ENCODE peak calls at places on chromosomes 2 and 18, in six cellular contexts. One of them, this sample, is unnamed.

GRCh38 chr2:240163844-240164574 is 23.6 kb upstream of the OTOS start:
- DNase-seq in stomach: no peak
- DNase-seq in HTR-8/SVneo: no peak
- DNase-seq in hepatocyte: no peak
- DNase-seq in aorta: no peak
- DNase-seq in EL: no peak
- DNase-seq in this sample: no peak

GRCh38 chr18:58606236-58606635 is 22.7 kb downstream of the ALPK2 start:
- DNase-seq in stomach: no peak
- DNase-seq in HTR-8/SVneo: no peak
- DNase-seq in hepatocyte: no peak
- DNase-seq in aorta: no peak
- DNase-seq in EL: no peak
- DNase-seq in this sample: no peak

GRCh38 chr2:118852605-118853128 is 5.2 kb upstream of the EN1 start:
- DNase-seq in stomach: no peak
- DNase-seq in HTR-8/SVneo: no peak
- DNase-seq in hepatocyte: no peak
- DNase-seq in aorta: no peak
- DNase-seq in EL: no peak
- DNase-seq in this sample: no peak

GRCh38 chr2:241895732-241896641 is 26.5 kb downstream of the RTP5 start:
- DNase-seq in stomach: peak; percentile 27
- DNase-seq in HTR-8/SVneo: no peak
- DNase-seq in hepatocyte: peak; percentile 61
- DNase-seq in aorta: peak; percentile 75
- DNase-seq in EL: no peak
- DNase-seq in this sample: no peak

GRCh38 chr2:128326296-128326790 is 7.7 kb upstream of the HS6ST1 start:
- DNase-seq in stomach: no peak
- DNase-seq in HTR-8/SVneo: no peak
- DNase-seq in hepatocyte: no peak
- DNase-seq in aorta: no peak
- DNase-seq in EL: no peak
- DNase-seq in this sample: no peak

GRCh38 chr2:216842634-216843033 is 17.2 kb downstream of the TNP1 start:
- DNase-seq in stomach: no peak
- DNase-seq in HTR-8/SVneo: no peak
- DNase-seq in hepatocyte: no peak
- DNase-seq in aorta: no peak
- DNase-seq in EL: no peak
- DNase-seq in this sample: no peak

GRCh38 chr2:28368417-28368798 is 24.2 kb upstream of the FOSL2 start:
- DNase-seq in stomach: no peak
- DNase-seq in HTR-8/SVneo: no peak
- DNase-seq in hepatocyte: no peak
- DNase-seq in aorta: no peak
- DNase-seq in EL: no peak
- DNase-seq in this sample: no peak

GRCh38 chr2:41779873-41780272 is 267.9 kb upstream of the PKDCC start:
- DNase-seq in stomach: no peak
- DNase-seq in HTR-8/SVneo: no peak
- DNase-seq in hepatocyte: no peak
- DNase-seq in aorta: no peak
- DNase-seq in EL: no peak
- DNase-seq in this sample: no peak

GRCh38 chr2:233062447-233062842 is 2.3 kb downstream of the INPP5D start:
- DNase-seq in stomach: peak; percentile 23
- DNase-seq in HTR-8/SVneo: no peak
- DNase-seq in hepatocyte: no peak
- DNase-seq in aorta: peak; percentile 50
- DNase-seq in EL: no peak
- DNase-seq in this sample: no peak

GRCh38 chr2:30181176-30181575 is 34.4 kb downstream of the YPEL5 start:
- DNase-seq in stomach: peak; percentile 5
- DNase-seq in HTR-8/SVneo: no peak
- DNase-seq in hepatocyte: no peak
- DNase-seq in aorta: no peak
- DNase-seq in EL: no peak
- DNase-seq in this sample: no peak

GRCh38 chr2:173903611-173904394 is 61.4 kb downstream of the SP3 start:
- DNase-seq in stomach: no peak
- DNase-seq in HTR-8/SVneo: no peak
- DNase-seq in hepatocyte: no peak
- DNase-seq in aorta: no peak
- DNase-seq in EL: no peak
- DNase-seq in this sample: no peak

GRCh38 chr2:112757265-112757664 is 7.1 kb downstream of the CKAP2L start:
- DNase-seq in stomach: no peak
- DNase-seq in HTR-8/SVneo: no peak
- DNase-seq in hepatocyte: no peak
- DNase-seq in aorta: no peak
- DNase-seq in EL: no peak
- DNase-seq in this sample: no peak

GRCh38 chr18:51125976-51126375 is 71.5 kb downstream of the MEX3C start:
- DNase-seq in stomach: no peak
- DNase-seq in HTR-8/SVneo: no peak
- DNase-seq in hepatocyte: no peak
- DNase-seq in aorta: peak; percentile 25
- DNase-seq in EL: no peak
- DNase-seq in this sample: no peak

GRCh38 chr2:43083710-43084698 is 142.4 kb downstream of the ZFP36L2 start:
- DNase-seq in stomach: no peak
- DNase-seq in HTR-8/SVneo: peak; percentile 79
- DNase-seq in hepatocyte: peak; percentile 60
- DNase-seq in aorta: peak; percentile 74
- DNase-seq in EL: peak; percentile 66
- DNase-seq in this sample: peak; percentile 84

GRCh38 chr2:22904126-22904684 is 480.8 kb upstream of the KLHL29 start:
- DNase-seq in stomach: peak; percentile 38
- DNase-seq in HTR-8/SVneo: peak; percentile 10
- DNase-seq in hepatocyte: peak; percentile 62
- DNase-seq in aorta: peak; percentile 77
- DNase-seq in EL: peak; percentile 2
- DNase-seq in this sample: peak; percentile 5

GRCh38 chr2:16890081-16890480 is 224.4 kb upstream of the CYRIA start:
- DNase-seq in stomach: no peak
- DNase-seq in HTR-8/SVneo: no peak
- DNase-seq in hepatocyte: no peak
- DNase-seq in aorta: no peak
- DNase-seq in EL: no peak
- DNase-seq in this sample: peak; percentile 34

GRCh38 chr2:96146151-96146880 is 1.1 kb upstream of the DUSP2 start:
- DNase-seq in stomach: peak; percentile 47
- DNase-seq in HTR-8/SVneo: no peak
- DNase-seq in hepatocyte: no peak
- DNase-seq in aorta: peak; percentile 80
- DNase-seq in EL: no peak
- DNase-seq in this sample: peak; percentile 59

GRCh38 chr18:79405781-79406575 is 10.2 kb downstream of the NFATC1 start:
- DNase-seq in stomach: peak; percentile 59
- DNase-seq in HTR-8/SVneo: no peak
- DNase-seq in hepatocyte: no peak
- DNase-seq in aorta: peak; percentile 86
- DNase-seq in EL: no peak
- DNase-seq in this sample: peak; percentile 74

GRCh38 chr18:59273936-59274928 is 978 bp upstream of the RAX start:
- DNase-seq in stomach: no peak
- DNase-seq in HTR-8/SVneo: no peak
- DNase-seq in hepatocyte: no peak
- DNase-seq in aorta: no peak
- DNase-seq in EL: no peak
- DNase-seq in this sample: no peak

GRCh38 chr2:48914477-48915077 is 159.1 kb upstream of the LHCGR start:
- DNase-seq in stomach: no peak
- DNase-seq in HTR-8/SVneo: no peak
- DNase-seq in hepatocyte: no peak
- DNase-seq in aorta: no peak
- DNase-seq in EL: no peak
- DNase-seq in this sample: no peak